ENCODE peak calls at places on chromosomes 3 and 15, in seven cellular contexts. S is stimulated activated CD8-positive, alpha-beta memory T cell treated with anti-CD3 and anti-CD28 coated beads, Interleukin-4, amount 100 ng/mL, for 4 hours; B is NCI-H2081; N is activated T-cell treated with anti-CD3 and anti-CD28 coated beads for 24 hours; O is erythroblast; M is GM13977; J is activated CD8-positive, alpha-beta T cell treated with anti-CD3 and anti-CD28 coated beads for 36 hours. P is an unnamed sample.

GRCh38 chr15:37773111-37773860 is 161.2 kb upstream of the TMCO5A start:
- DNase-seq in S (no peak), B (no peak), N (no peak), O (no peak), M (no peak), J (no peak), P (no peak)

GRCh38 chr3:61111764-61112163 is 139.5 kb downstream of the FHIT start:
- DNase-seq in S (no peak), B (no peak), N (no peak), O (no peak), M (no peak), J (peak), P (no peak)

GRCh38 chr3:168625477-168625876 is 529.8 kb upstream of the GOLIM4 start:
- DNase-seq in S (no peak), B (no peak), N (no peak), O (no peak), M (no peak), J (no peak), P (no peak)

GRCh38 chr3:187985636-187986035 is 168.3 kb upstream of the LPP start:
- DNase-seq in S (no peak), B (no peak), N (no peak), O (no peak), M (no peak), J (no peak), P (no peak)

GRCh38 chr3:111577798-111578685 is 17.1 kb downstream of the ZBED2 start:
- DNase-seq in S (no peak), B (no peak), N (no peak), O (no peak), M (peak), J (no peak), P (peak)

GRCh38 chr3:194933465-194933864 is 247.8 kb downstream of the FAM43A start:
- DNase-seq in S (no peak), B (no peak), N (no peak), O (no peak), M (no peak), J (no peak), P (no peak)

GRCh38 chr3:179954226-179954870 is 82.4 kb downstream of the PEX5L start:
- DNase-seq in S (no peak), B (no peak), N (no peak), O (no peak), M (no peak), J (no peak), P (no peak)

GRCh38 chr3:5441401-5441800 is 253.9 kb downstream of the EDEM1 start:
- DNase-seq in S (no peak), B (no peak), N (no peak), O (no peak), M (no peak), J (no peak), P (no peak)

GRCh38 chr15:70875001-70875782 is 17.0 kb downstream of the THAP10 start:
- DNase-seq in S (no peak), B (no peak), N (no peak), O (no peak), M (peak), J (no peak), P (no peak)

GRCh38 chr3:153370680-153371079 is 208.7 kb downstream of the RAP2B start:
- DNase-seq in S (no peak), B (no peak), N (no peak), O (no peak), M (no peak), J (no peak), P (no peak)

GRCh38 chr15:67105065-67105951 is 39.9 kb downstream of the SMAD3 start:
- DNase-seq in S (no peak), B (no peak), N (no peak), O (no peak), M (no peak), J (no peak), P (peak)

GRCh38 chr3:142976621-142977398 is 13.3 kb upstream of the PAQR9 start:
- DNase-seq in S (no peak), B (no peak), N (no peak), O (peak), M (no peak), J (no peak), P (no peak)

GRCh38 chr15:83733691-83734090 is 79.8 kb downstream of the ADAMTSL3 start:
- DNase-seq in S (no peak), B (no peak), N (no peak), O (no peak), M (no peak), J (no peak), P (no peak)

GRCh38 chr3:133414021-133414392 is 14.2 kb downstream of the BFSP2 start:
- DNase-seq in S (no peak), B (no peak), N (no peak), O (no peak), M (no peak), J (no peak), P (no peak)

GRCh38 chr3:8607285-8608040 is 37.1 kb downstream of the SSUH2 start:
- DNase-seq in S (no peak), B (peak), N (no peak), O (peak), M (no peak), J (no peak), P (peak)

GRCh38 chr3:7657214-7658112 is 796.5 kb downstream of the GRM7 start:
- DNase-seq in S (no peak), B (no peak), N (no peak), O (no peak), M (no peak), J (no peak), P (no peak)

GRCh38 chr3:187291001-187291511 is 481 bp downstream of the MASP1 start:
- DNase-seq in S (no peak), B (no peak), N (no peak), O (no peak), M (no peak), J (no peak), P (peak)

GRCh38 chr3:153291052-153291689 is 129.1 kb downstream of the RAP2B start:
- DNase-seq in S (no peak), B (peak), N (no peak), O (peak), M (no peak), J (peak), P (peak)

GRCh38 chr3:181009225-181009624 is 19.7 kb upstream of the DNAJC19 start:
- DNase-seq in S (no peak), B (no peak), N (peak), O (no peak), M (no peak), J (peak), P (no peak)

GRCh38 chr3:169855514-169855913 is 14.2 kb downstream of the LRRC31 start:
- DNase-seq in S (no peak), B (no peak), N (no peak), O (no peak), M (no peak), J (no peak), P (no peak)

P was measured in H7.